ENCODE peak calls at places on chromosome 20, in seven cellular contexts. F is IMR-90, Q is K562, R is HCT116, K is H1, G is GM12878, X is HepG2. D is an unnamed sample.

GRCh38 chr20:24629668-24630067 is 160.2 kb downstream of the SYNDIG1 start:
- DNase-seq in F (no peak), Q (no peak), R (no peak), K (no peak), G (no peak), X (no peak), D (no peak)

GRCh38 chr20:18001131-18001921 is 32.5 kb downstream of the MGME1 start:
- DNase-seq in F (peak), Q (no peak), R (no peak), K (no peak), G (no peak), X (peak), D (no peak)

GRCh38 chr20:54920491-54920890 is 445.1 kb downstream of the DOK5 start:
- DNase-seq in F (no peak), Q (no peak), R (no peak), K (no peak), G (no peak), X (no peak), D (no peak)

GRCh38 chr20:50580016-50580747 is 70.0 kb downstream of the PTPN1 start:
- DNase-seq in F (peak), Q (peak), R (peak), K (peak), G (no peak), X (peak), D (peak)

GRCh38 chr20:18144541-18145099 is 7.0 kb downstream of the KAT14 start:
- DNase-seq in F (no peak), Q (no peak), R (peak), K (no peak), G (no peak), X (peak), D (no peak)

GRCh38 chr20:15063077-15063476 is 725.7 kb upstream of the FLRT3 start:
- DNase-seq in F (no peak), Q (no peak), R (no peak), K (no peak), G (no peak), X (no peak), D (no peak)

GRCh38 chr20:53040678-53041674 is 68.8 kb downstream of the TSHZ2 start:
- DNase-seq in F (no peak), Q (no peak), R (no peak), K (no peak), G (no peak), X (no peak), D (no peak)

GRCh38 chr20:50575869-50576720 is 65.9 kb downstream of the PTPN1 start:
- DNase-seq in F (peak), Q (peak), R (peak), K (peak), G (no peak), X (peak), D (peak)

GRCh38 chr20:10671221-10671849 is 2.5 kb downstream of the JAG1 start:
- DNase-seq in F (peak), Q (peak), R (no peak), K (peak), G (peak), X (peak), D (peak)

GRCh38 chr20:19560876-19561480 is 197.1 kb upstream of the RIN2 start:
- DNase-seq in F (no peak), Q (no peak), R (no peak), K (no peak), G (no peak), X (no peak), D (no peak)

GRCh38 chr20:63957690-63958441 is 1.6 kb upstream of the UCKL1 start:
- DNase-seq in F (peak), Q (peak), R (peak), K (no peak), G (no peak), X (peak), D (no peak)

GRCh38 chr20:50302463-50303041 is 111.9 kb downstream of the CEBPB start:
- DNase-seq in F (peak), Q (no peak), R (no peak), K (no peak), G (no peak), X (no peak), D (no peak)

GRCh38 chr20:15945301-15945700 is 627.9 kb downstream of the KIF16B start:
- DNase-seq in F (no peak), Q (no peak), R (no peak), K (no peak), G (no peak), X (no peak), D (no peak)

GRCh38 chr20:25573288-25574251 is 11.8 kb downstream of the NINL start:
- DNase-seq in F (peak), Q (no peak), R (no peak), K (no peak), G (no peak), X (no peak), D (no peak)

GRCh38 chr20:11429889-11430580 is 487.7 kb upstream of the BTBD3 start:
- DNase-seq in F (no peak), Q (no peak), R (no peak), K (no peak), G (no peak), X (no peak), D (no peak)

GRCh38 chr20:58634818-58635665 is 16.0 kb upstream of the STX16 start:
- DNase-seq in F (peak), Q (peak), R (no peak), K (no peak), G (no peak), X (no peak), D (no peak)

GRCh38 chr20:50987493-50988210 is 29.0 kb downstream of the MOCS3 start:
- DNase-seq in F (peak), Q (peak), R (peak), K (peak), G (peak), X (peak), D (peak)

DNA sequence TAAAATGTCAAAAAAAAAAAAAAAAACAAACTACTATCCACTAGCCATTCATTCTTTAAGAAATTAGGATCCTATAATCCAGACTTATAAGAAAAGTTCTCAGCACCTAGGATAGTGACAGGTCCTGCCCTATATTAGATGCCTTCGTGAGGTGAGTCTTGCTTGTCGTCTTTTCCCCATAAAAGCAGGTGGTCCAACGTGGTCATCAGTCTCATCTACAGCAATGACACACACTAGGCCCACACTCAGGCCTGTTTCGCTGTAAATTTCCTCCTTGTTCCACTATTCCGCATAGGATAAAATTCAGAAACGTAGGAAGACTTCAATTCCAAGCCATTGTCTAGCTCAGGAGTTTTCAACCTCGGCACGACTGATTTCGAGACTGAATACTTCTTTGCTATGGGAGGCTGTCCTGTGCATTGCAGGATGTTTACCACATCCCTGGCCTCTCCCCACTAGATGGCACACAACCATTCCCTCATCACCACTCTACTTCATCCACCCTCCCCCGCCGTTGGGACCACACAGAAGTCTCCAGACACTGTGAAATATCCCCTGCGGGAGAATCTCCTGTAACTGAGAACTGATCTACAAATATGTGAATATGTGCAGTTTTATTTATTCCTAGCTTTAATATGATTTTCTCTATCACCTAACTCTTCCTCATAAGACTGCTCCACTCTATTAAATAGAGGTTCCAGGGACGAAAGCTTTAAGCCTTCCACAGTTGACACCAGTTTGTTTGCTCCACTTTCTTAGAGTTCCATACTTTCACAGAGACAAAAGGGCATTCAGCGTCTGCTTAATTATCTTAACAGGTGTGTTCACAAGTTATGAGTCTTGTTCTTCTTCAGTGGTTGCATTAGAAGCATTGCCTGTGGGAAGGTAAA is 346.3 kb downstream of the BMP2 start:
- DNase-seq in F (peak), Q (no peak), R (no peak), K (peak), G (no peak), X (peak), D (peak)
- TF ChIP-seq CEBPB in F (no peak), Q (no peak), R (no peak), K (no peak), G (no peak), X (no peak), D (no peak)

GRCh38 chr20:49219924-49220831 is 962 bp downstream of the DDX27 start:
- DNase-seq in F (no peak), Q (peak), R (no peak), K (no peak), G (no peak), X (no peak), D (no peak)
- TF ChIP-seq CEBPB in F (no peak), Q (no peak), R (no peak), K (no peak), G (no peak), X (no peak), D (no peak)

DNA sequence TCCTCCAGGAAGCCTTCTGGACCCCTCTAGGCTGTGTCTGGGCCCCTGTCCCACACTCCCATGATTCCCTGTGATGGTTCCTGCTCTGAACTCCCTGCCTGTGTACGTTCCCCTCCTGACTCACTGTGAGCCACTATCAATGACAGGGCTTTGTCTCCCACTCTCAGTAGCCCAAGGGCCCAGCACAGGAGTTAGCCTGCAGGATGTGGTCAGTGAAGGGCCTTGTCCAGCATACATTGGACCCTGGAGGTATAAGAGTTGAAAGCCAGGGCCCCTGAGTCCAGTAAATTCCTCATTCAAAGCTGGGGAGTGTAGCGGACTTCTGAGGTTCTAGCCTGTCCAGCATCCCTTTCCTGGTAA is 19.0 kb downstream of the ZBP1 start:
- DNase-seq in F (peak), Q (no peak), R (no peak), K (no peak), G (no peak), X (no peak), D (no peak)
- TF ChIP-seq CEBPB in F (no peak), Q (no peak), R (no peak), K (no peak), G (no peak), X (no peak), D (no peak)

DNA sequence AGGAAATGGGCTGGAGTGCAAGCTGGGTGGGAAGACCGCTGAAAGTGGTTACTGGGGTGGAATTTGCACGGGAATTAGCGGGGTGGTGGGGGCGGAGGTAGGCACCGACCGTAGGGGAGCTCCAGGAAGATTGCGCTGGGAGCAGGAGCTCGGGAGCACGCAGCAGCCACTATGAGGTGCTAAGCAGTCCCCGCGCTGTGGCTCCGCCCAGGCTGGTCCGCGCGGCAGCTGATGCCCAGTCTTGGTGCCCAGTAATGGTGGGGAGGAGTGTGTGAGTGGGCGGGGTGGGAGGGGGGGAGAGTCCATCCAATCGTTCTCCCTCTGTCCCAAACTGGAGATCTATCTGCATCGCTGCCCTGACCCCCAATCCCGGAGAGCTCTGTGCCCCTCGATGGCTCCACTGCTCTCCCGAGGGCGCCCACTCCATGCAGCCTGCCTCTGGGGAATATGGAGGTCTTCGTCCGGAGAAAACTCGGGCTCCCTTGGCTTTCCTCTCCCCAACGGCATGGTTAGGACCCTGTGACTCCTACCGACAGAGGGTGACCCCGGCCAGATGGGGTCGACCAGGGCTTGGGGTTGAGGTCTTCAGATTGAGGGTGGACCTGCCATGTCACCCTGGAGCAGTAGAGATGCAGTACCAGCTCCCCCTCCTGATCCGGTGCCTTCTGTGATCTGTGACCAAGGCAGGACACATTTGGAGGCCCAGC is 5.3 kb downstream of the TP53TG5 start:
- DNase-seq in F (no peak), Q (no peak), R (no peak), K (peak), G (no peak), X (no peak), D (no peak)
- TF ChIP-seq CEBPB in F (no peak), Q (no peak), R (no peak), K (no peak), G (no peak), X (no peak), D (no peak)

DNA sequence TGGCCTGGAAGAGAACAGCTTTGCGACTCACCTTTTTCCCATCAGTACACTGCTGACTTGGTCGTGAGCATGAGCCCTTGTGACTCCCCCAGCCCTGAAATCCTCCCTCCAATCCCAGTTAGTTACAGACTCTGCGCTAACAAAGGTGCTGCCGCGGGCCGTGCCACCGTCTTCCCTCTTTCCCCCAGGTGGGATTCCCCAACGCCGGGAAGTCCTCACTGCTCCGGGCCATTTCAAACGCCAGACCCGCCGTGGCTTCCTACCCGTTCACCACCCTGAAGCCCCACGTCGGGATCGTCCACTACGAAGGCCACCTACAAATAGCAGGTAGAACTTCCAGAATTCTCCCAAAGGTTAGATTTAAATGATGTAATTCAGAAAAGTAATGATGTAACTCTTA is 16.1 kb downstream of the MTG2 start:
- DNase-seq in F (no peak), Q (no peak), R (no peak), K (no peak), G (no peak), X (no peak), D (no peak)
- TF ChIP-seq CEBPB in F (no peak), Q (no peak), R (no peak), K (no peak), G (no peak), X (no peak), D (no peak)

GRCh38 chr20:327946-328563 is 2.7 kb downstream of the SOX12 start:
- DNase-seq in F (peak), Q (peak), R (no peak), K (no peak), G (no peak), X (no peak), D (no peak)
- TF ChIP-seq CEBPB in F (no peak), Q (no peak), R (no peak), K (no peak), G (no peak), X (no peak), D (no peak)

GRCh38 chr20:36573798-36574277 is 441 bp downstream of the TGIF2 start:
- DNase-seq in F (no peak), Q (peak), R (no peak), K (no peak), G (no peak), X (peak), D (no peak)

GRCh38 chr20:36574278-36575065 is 1.1 kb downstream of the TGIF2 start:
- DNase-seq in F (peak), Q (peak), R (no peak), K (peak), G (no peak), X (peak), D (peak)

GRCh38 chr20:36571564-36572504 is 1.6 kb upstream of the TGIF2 start:
- DNase-seq in F (no peak), Q (peak), R (no peak), K (peak), G (no peak), X (peak), D (no peak)

GRCh38 chr20:36573103-36573797 is at the start of gene TGIF2:
- DNase-seq in F (peak), Q (peak), R (peak), K (peak), G (peak), X (peak), D (peak)

GRCh38 chr20:36572701-36573102 is 695 bp upstream of the TGIF2 start:
- DNase-seq in F (peak), Q (peak), R (no peak), K (no peak), G (no peak), X (peak), D (peak)
- TF ChIP-seq CEBPB in F (no peak), Q (no peak), R (no peak), K (no peak), G (no peak), X (no peak), D (no peak)

DNA sequence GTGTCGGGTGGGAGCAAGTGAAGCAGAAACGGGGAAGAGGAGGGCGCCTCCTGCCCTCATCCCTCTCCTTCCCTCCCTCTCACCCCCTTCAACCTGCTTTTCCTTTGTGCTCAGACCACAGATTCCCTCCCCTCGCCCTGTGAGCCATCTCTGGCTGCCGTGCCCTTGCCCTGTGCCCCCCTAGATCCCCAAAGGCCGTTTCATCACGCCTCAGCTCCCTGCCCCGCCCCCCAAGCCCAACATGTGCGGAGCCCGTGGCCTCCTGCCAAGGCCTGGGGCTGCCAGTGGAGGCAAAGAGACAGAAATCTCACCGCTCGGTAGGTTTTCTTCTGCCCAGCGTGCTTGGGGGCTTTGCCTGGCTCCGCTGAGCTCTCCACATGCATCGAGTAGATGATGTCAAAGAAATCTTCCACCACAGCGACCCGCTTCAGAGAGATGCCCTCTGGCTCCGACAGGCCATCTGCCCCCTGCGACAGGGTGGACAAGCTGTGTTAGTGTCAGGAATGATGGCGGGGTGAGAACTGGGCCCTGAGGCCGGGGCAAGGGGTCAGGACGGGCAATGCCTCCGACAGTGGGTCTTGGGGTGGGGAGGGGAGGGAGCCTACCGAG is 57.6 kb downstream of the NOL4L start:
- DNase-seq in F (no peak), Q (no peak), R (no peak), K (no peak), G (no peak), X (no peak), D (no peak)
- TF ChIP-seq CEBPB in F (no peak), Q (no peak), R (no peak), K (no peak), G (no peak), X (no peak), D (no peak)

DNA sequence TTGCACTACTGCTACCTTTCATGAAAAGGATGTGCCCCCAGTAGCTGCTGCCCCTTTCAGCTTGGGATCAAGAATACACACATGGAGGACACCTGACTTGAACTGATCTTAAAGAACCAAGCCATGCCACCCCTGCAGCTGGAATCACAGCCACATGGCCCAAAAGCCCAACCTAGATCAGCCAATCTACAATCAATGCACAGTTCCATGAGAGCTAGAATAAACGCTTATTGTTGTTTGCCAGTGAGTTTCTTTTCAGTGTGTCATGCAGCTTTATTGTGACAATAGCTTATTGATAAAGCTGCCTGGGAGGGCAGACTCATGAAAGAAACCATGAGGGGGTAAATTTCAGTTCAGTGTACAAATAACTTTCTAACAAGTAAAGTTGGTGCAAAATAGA is 397.7 kb downstream of the PTPRT start:
- DNase-seq in F (no peak), Q (no peak), R (no peak), K (no peak), G (no peak), X (no peak), D (no peak)
- TF ChIP-seq CEBPB in F (no peak), Q (no peak), R (no peak), K (no peak), G (no peak), X (no peak), D (no peak)